ENCODE peak calls at places on chromosomes 2 and 18, in ten cellular contexts. L, H, Y, D, I, T, M, F, B and J are unnamed samples.

GRCh38 chr2:173196638-173197037 is 121.0 kb downstream of the MAP3K20 start:
- DNase-seq in I (no peak), D (no peak), M (no peak), B (no peak), T (no peak), L (no peak), F (no peak), Y (no peak), H (no peak), J (no peak)

GRCh38 chr2:171016125-171016524 is 87.1 kb downstream of the GORASP2 start:
- DNase-seq in Y (no peak), L (no peak), B (no peak), F (no peak), D (no peak), I (no peak), M (no peak), H (no peak), T (no peak), J (no peak)

GRCh38 chr2:209662091-209662490 is 109.5 kb upstream of the UNC80 start:
- DNase-seq in I (no peak), F (no peak), Y (no peak), T (no peak), D (no peak), M (no peak), L (no peak), H (no peak), B (no peak), J (no peak)

GRCh38 chr18:62717850-62718229 is 2.5 kb downstream of the PHLPP1 start:
- DNase-seq in F (no peak), H (no peak), M (no peak), I (no peak), T (no peak), B (no peak), Y (no peak), D (no peak), L (no peak), J (no peak)

GRCh38 chr18:79626905-79627749 is 52.5 kb upstream of the CTDP1 start:
- DNase-seq in F (no peak), B (no peak), M (no peak), Y (peak; percentile 53), H (no peak), I (no peak), T (no peak), L (no peak), D (peak; percentile 18), J (no peak)

GRCh38 chr2:78070693-78071092 is 548.5 kb upstream of the LRRTM4 start:
- DNase-seq in I (no peak), D (no peak), B (no peak), H (no peak), L (no peak), Y (no peak), T (no peak), F (no peak), M (no peak), J (no peak)

GRCh38 chr18:48104703-48105102 is 174.2 kb upstream of the SMAD2 start:
- DNase-seq in T (no peak), M (peak; percentile 37), F (no peak), D (no peak), I (no peak), Y (no peak), H (no peak), L (no peak), B (no peak), J (no peak)

GRCh38 chr18:77057043-77057442 is 75.5 kb downstream of the MBP start:
- DNase-seq in Y (no peak), H (no peak), B (no peak), D (no peak), L (no peak), T (no peak), I (no peak), F (no peak), M (no peak), J (no peak)

GRCh38 chr2:237165405-237166276 is 80.0 kb downstream of the COPS8 start:
- DNase-seq in D (no peak), F (peak; percentile 27), Y (no peak), L (peak; percentile 12), M (no peak), B (peak; percentile 14), H (no peak), I (no peak), T (no peak), J (no peak)

GRCh38 chr2:99787011-99787410 is 297.2 kb upstream of the REV1 start:
- DNase-seq in D (no peak), T (no peak), I (no peak), M (no peak), B (no peak), H (no peak), Y (no peak), F (no peak), L (no peak), J (no peak)
- TF ChIP-seq EP300 in D (no peak), T (no peak), I (no peak), M (no peak), B (no peak), H (no peak), Y (no peak), F (no peak), L (no peak), J (no peak)

DNA sequence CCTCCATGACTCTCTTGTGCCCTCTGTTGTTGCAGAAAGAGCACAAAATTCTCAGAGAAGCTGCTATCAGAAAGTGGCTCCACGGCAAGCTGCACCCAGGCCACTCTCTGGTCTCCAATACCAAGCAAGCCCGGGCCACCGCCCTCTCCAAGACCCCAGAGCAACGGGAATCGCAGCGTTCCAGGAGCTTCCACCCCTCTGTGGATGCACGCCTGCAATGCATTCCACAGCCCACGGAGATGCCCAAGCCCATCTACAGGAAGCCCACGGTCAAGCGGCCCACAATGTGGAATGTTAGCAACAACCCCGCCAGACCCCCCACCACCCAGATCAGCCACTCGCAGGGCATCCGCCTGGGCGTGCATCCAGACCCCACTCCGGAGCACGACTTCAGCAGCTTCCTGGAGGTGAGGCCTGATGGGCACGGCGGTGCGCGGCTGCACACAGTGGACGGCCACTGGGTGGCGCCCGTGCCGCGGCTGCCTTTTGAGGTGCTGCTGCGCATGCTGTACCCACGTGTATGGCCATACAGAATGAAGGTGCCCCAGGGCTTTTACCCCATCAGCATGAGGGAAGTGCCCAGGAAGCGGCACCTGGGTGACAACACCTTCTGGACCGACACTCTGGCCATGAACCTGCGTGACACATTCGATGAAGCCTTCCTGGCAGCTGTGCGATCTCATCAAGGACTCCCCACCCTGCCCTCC is 6.3 kb downstream of the ANKRD53 start:
- DNase-seq in M (peak; percentile 70), F (peak; percentile 71), B (no peak), H (no peak), D (peak; percentile 77), T (no peak), L (peak; percentile 66), I (peak; percentile 70), Y (peak; percentile 71), J (peak; percentile 76)
- TF ChIP-seq POLR2AphosphoS5 in M (no peak), F (no peak), B (no peak), H (no peak), D (no peak), T (no peak), L (no peak), I (no peak), Y (no peak), J (peak; percentile 37)

GRCh38 chr2:45941758-45942738 is 290.6 kb downstream of the PRKCE start:
- DNase-seq in H (no peak), Y (no peak), I (no peak), F (no peak), M (no peak), T (no peak), D (no peak), L (no peak), B (no peak), J (no peak)

GRCh38 chr2:45936623-45936979 is 285.1 kb downstream of the PRKCE start:
- DNase-seq in L (no peak), T (no peak), M (no peak), B (no peak), F (no peak), Y (no peak), I (no peak), H (no peak), D (no peak), J (no peak)

GRCh38 chr2:45935791-45936622 is 284.5 kb downstream of the PRKCE start:
- DNase-seq in D (peak; percentile 97), L (peak; percentile 88), Y (peak; percentile 98), M (peak; percentile 88), F (peak; percentile 88), B (peak; percentile 79), I (peak; percentile 98), H (no peak), T (no peak), J (peak; percentile 85)

GRCh38 chr2:45937990-45938389 is 286.5 kb downstream of the PRKCE start:
- DNase-seq in Y (no peak), F (no peak), M (no peak), B (no peak), T (no peak), H (no peak), D (no peak), L (no peak), I (no peak), J (no peak)

GRCh38 chr2:45938649-45939511 is 287.4 kb downstream of the PRKCE start:
- DNase-seq in F (no peak), B (peak; percentile 78), D (peak; percentile 88), H (no peak), L (peak; percentile 8), T (no peak), I (peak; percentile 78), Y (peak; percentile 92), M (peak; percentile 84), J (peak; percentile 78)
- H3K4me3 ChIP-seq in F (no peak overlapping the region), B (no peak overlapping the region), D (no peak overlapping the region), H (no peak overlapping the region), L (no peak overlapping the region), T (no peak overlapping the region), I (no peak overlapping the region), Y (no peak overlapping the region), M (no peak overlapping the region), J (no peak overlapping the region)

GRCh38 chr2:151728736-151729415 is 5.4 kb downstream of the NEB start:
- DNase-seq in I (no peak), D (no peak), T (no peak), B (no peak), Y (no peak), H (no peak), F (no peak), L (no peak), M (no peak), J (no peak)
- TF ChIP-seq EP300 in I (no peak), D (no peak), T (no peak), B (no peak), Y (no peak), H (no peak), F (no peak), L (no peak), M (no peak), J (no peak)

DNA sequence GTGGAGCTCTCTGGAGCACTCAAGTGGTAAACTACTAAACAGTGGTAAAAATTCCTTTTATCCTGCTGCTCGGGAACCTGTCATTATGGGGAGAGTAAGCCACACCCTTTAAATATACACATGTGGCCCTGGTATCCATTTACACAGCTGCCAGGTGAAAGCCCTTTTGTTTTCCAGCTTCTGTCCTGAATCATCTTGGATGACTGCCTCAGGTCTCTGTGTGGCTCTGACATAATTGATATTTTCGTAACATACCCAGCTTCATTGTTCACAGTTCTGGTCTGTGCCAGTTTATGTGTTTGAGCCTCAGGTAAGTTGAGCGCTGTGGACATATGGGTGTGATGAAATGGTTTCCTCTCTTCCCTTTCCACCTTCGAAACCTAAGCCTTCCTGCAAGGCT is 15.7 kb upstream of the TTC39C start:
- DNase-seq in H (no peak), T (no peak), L (no peak), F (no peak), B (peak; percentile 68), D (no peak), M (no peak), I (no peak), Y (no peak), J (no peak)
- TF ChIP-seq POLR2AphosphoS5 in H (no peak), T (no peak), L (no peak), F (no peak), B (no peak), D (no peak), M (no peak), I (no peak), Y (no peak), J (peak; percentile 10)